ENCODE peak calls at places on chromosomes 4 and X, in eight cellular contexts. W is activated CD4-positive, alpha-beta T cell treated with anti-CD3 and anti-CD28 coated beads for 36 hours; A is activated naive CD8-positive, alpha-beta T cell treated with anti-CD3 and anti-CD28 coated beads, Interleukin-2, amount 10 ng/mL, durations not matched to agents 7 days and 5 days; V is transverse colon; Q is amygdala; M is lung microvascular endothelial cell; N is NCI-H460; U is LNCaP clone FGC. D is an unnamed sample.

GRCh38 chrX:153924149-153924861 is 1.8 kb downstream of the ARHGAP4 start:
- DNase-seq in A (no peak), Q (peak; percentile 43), W (peak; percentile 66), N (peak; percentile 77), V (peak; percentile 45), U (no peak), M (peak; percentile 65), D (peak; percentile 78)

GRCh38 chrX:68989865-68990606 is 161.2 kb downstream of the EFNB1 start:
- DNase-seq in N (no peak), Q (no peak), W (no peak), A (no peak), U (no peak), V (no peak), M (peak; percentile 66), D (no peak)

GRCh38 chrX:29090811-29091210 is 503.6 kb downstream of the IL1RAPL1 start:
- DNase-seq in Q (peak; percentile 14), V (no peak), N (no peak), W (no peak), M (no peak), A (no peak), U (peak; percentile 3), D (no peak)

GRCh38 chr4:76696109-76696508 is 201.8 kb downstream of the SOWAHB start:
- DNase-seq in W (no peak), V (no peak), U (no peak), A (no peak), N (no peak), Q (no peak), M (no peak), D (no peak)

GRCh38 chrX:131841496-131842410 is 181.3 kb upstream of the STK26 start:
- DNase-seq in A (peak; percentile 32), M (peak; percentile 76), W (peak; percentile 36), Q (peak; percentile 12), V (peak; percentile 17), N (peak; percentile 59), U (peak; percentile 27), D (peak; percentile 12)

GRCh38 chr4:20395160-20395773 is 143.6 kb downstream of the SLIT2 start:
- DNase-seq in W (peak; percentile 48), M (peak; percentile 56), U (no peak), A (no peak), V (peak; percentile 44), N (peak; percentile 26), Q (peak; percentile 14), D (no peak)

GRCh38 chr4:41753942-41754341 is 5.4 kb upstream of the PHOX2B start:
- DNase-seq in Q (no peak), V (no peak), W (no peak), M (no peak), U (no peak), A (no peak), N (no peak), D (no peak)

GRCh38 chr4:188661502-188661901 is 522.3 kb downstream of the TRIML1 start:
- DNase-seq in V (no peak), W (no peak), A (no peak), Q (no peak), M (no peak), N (no peak), U (no peak), D (no peak)

GRCh38 chr4:59869559-59869958 is 1330.6 kb upstream of the ADGRL3 start:
- DNase-seq in V (no peak), U (no peak), W (no peak), N (no peak), Q (no peak), A (no peak), M (no peak), D (no peak)

GRCh38 chr4:166284221-166284620 is 411.2 kb downstream of the TLL1 start:
- DNase-seq in A (no peak), N (no peak), W (no peak), M (no peak), Q (no peak), V (no peak), U (no peak), D (no peak)

GRCh38 chr4:3723232-3723642 is 42.9 kb upstream of the ADRA2C start:
- DNase-seq in V (no peak), W (no peak), N (no peak), A (no peak), Q (no peak), U (no peak), M (no peak), D (no peak)

GRCh38 chr4:112422644-112423043 is 93.3 kb downstream of the NEUROG2 start:
- DNase-seq in W (no peak), U (no peak), Q (no peak), A (no peak), M (no peak), N (no peak), V (no peak), D (no peak)